ENCODE peak calls at places on chromosomes 1 and 21, in nine cellular contexts. One of them, this sample, is unnamed.

GRCh38 chr1:160546942-160547341 is 23.9 kb upstream of the SLAMF6 start:
- DNase-seq in AG20443: no peak
- DNase-seq in ACHN: no peak
- DNase-seq in cardiac septum: no peak
- DNase-seq in effector memory CD4-positive, alpha-beta T cell: no peak
- DNase-seq in endothelial cell of umbilical vein: no peak
- DNase-seq in RPMI8226: no peak
- DNase-seq in GM12891: no peak
- DNase-seq in psoas muscle: no peak
- DNase-seq in this sample: no peak

GRCh38 chr1:1779691-1780597 is 1.7 kb upstream of the NADK start:
- DNase-seq in AG20443: peak
- DNase-seq in ACHN: no peak
- DNase-seq in cardiac septum: peak
- DNase-seq in effector memory CD4-positive, alpha-beta T cell: peak
- DNase-seq in endothelial cell of umbilical vein: no peak
- DNase-seq in RPMI8226: peak
- DNase-seq in GM12891: no peak
- DNase-seq in psoas muscle: peak
- DNase-seq in this sample: no peak

GRCh38 chr1:246532519-246532918 is 25.4 kb upstream of the SMYD3 start:
- DNase-seq in AG20443: no peak
- DNase-seq in ACHN: no peak
- DNase-seq in cardiac septum: no peak
- DNase-seq in effector memory CD4-positive, alpha-beta T cell: no peak
- DNase-seq in endothelial cell of umbilical vein: no peak
- DNase-seq in RPMI8226: no peak
- DNase-seq in GM12891: no peak
- DNase-seq in psoas muscle: no peak
- DNase-seq in this sample: no peak

GRCh38 chr1:3355894-3356826 is 98.3 kb upstream of the ARHGEF16 start:
- DNase-seq in AG20443: no peak
- DNase-seq in ACHN: no peak
- DNase-seq in cardiac septum: no peak
- DNase-seq in effector memory CD4-positive, alpha-beta T cell: no peak
- DNase-seq in endothelial cell of umbilical vein: no peak
- DNase-seq in RPMI8226: peak
- DNase-seq in GM12891: no peak
- DNase-seq in psoas muscle: no peak
- DNase-seq in this sample: no peak

GRCh38 chr1:31587720-31588423 is 11.6 kb downstream of the TINAGL1 start:
- DNase-seq in AG20443: peak
- DNase-seq in ACHN: peak
- DNase-seq in cardiac septum: no peak
- DNase-seq in effector memory CD4-positive, alpha-beta T cell: peak
- DNase-seq in endothelial cell of umbilical vein: peak
- DNase-seq in RPMI8226: peak
- DNase-seq in GM12891: peak
- DNase-seq in psoas muscle: peak
- DNase-seq in this sample: no peak

GRCh38 chr1:15272009-15272781 is 25.2 kb downstream of the FHAD1 start:
- DNase-seq in AG20443: peak
- DNase-seq in ACHN: peak
- DNase-seq in cardiac septum: no peak
- DNase-seq in effector memory CD4-positive, alpha-beta T cell: no peak
- DNase-seq in endothelial cell of umbilical vein: peak
- DNase-seq in RPMI8226: peak
- DNase-seq in GM12891: peak
- DNase-seq in psoas muscle: no peak
- DNase-seq in this sample: no peak

GRCh38 chr1:209405183-209405823 is 178.2 kb upstream of the CAMK1G start:
- DNase-seq in AG20443: peak
- DNase-seq in ACHN: no peak
- DNase-seq in cardiac septum: no peak
- DNase-seq in effector memory CD4-positive, alpha-beta T cell: no peak
- DNase-seq in endothelial cell of umbilical vein: no peak
- DNase-seq in RPMI8226: no peak
- DNase-seq in GM12891: no peak
- DNase-seq in psoas muscle: no peak
- DNase-seq in this sample: no peak

GRCh38 chr1:182255494-182255893 is 136.1 kb downstream of the GLUL start:
- DNase-seq in AG20443: no peak
- DNase-seq in ACHN: no peak
- DNase-seq in cardiac septum: no peak
- DNase-seq in effector memory CD4-positive, alpha-beta T cell: no peak
- DNase-seq in endothelial cell of umbilical vein: no peak
- DNase-seq in RPMI8226: no peak
- DNase-seq in GM12891: no peak
- DNase-seq in psoas muscle: no peak
- DNase-seq in this sample: no peak

GRCh38 chr1:93395195-93395594 is 49.5 kb downstream of the DR1 start:
- DNase-seq in AG20443: no peak
- DNase-seq in ACHN: no peak
- DNase-seq in cardiac septum: no peak
- DNase-seq in effector memory CD4-positive, alpha-beta T cell: no peak
- DNase-seq in endothelial cell of umbilical vein: no peak
- DNase-seq in RPMI8226: no peak
- DNase-seq in GM12891: no peak
- DNase-seq in psoas muscle: no peak
- DNase-seq in this sample: no peak

GRCh38 chr1:225565845-225566244 is 87.1 kb downstream of the ENAH start:
- DNase-seq in AG20443: peak
- DNase-seq in ACHN: no peak
- DNase-seq in cardiac septum: no peak
- DNase-seq in effector memory CD4-positive, alpha-beta T cell: no peak
- DNase-seq in endothelial cell of umbilical vein: no peak
- DNase-seq in RPMI8226: no peak
- DNase-seq in GM12891: no peak
- DNase-seq in psoas muscle: no peak
- DNase-seq in this sample: no peak

GRCh38 chr1:116334015-116334547 is 39.0 kb upstream of the ATP1A1 start:
- DNase-seq in AG20443: no peak
- DNase-seq in ACHN: no peak
- DNase-seq in cardiac septum: no peak
- DNase-seq in effector memory CD4-positive, alpha-beta T cell: no peak
- DNase-seq in endothelial cell of umbilical vein: peak
- DNase-seq in RPMI8226: no peak
- DNase-seq in GM12891: no peak
- DNase-seq in psoas muscle: no peak
- DNase-seq in this sample: no peak

GRCh38 chr21:46049890-46050650 is 47.8 kb upstream of the COL6A2 start:
- DNase-seq in AG20443: no peak
- DNase-seq in ACHN: no peak
- DNase-seq in cardiac septum: peak
- DNase-seq in effector memory CD4-positive, alpha-beta T cell: no peak
- DNase-seq in endothelial cell of umbilical vein: no peak
- DNase-seq in RPMI8226: no peak
- DNase-seq in GM12891: no peak
- DNase-seq in psoas muscle: no peak
- DNase-seq in this sample: peak

GRCh38 chr1:55580845-55581332 is 365.7 kb upstream of the USP24 start:
- DNase-seq in AG20443: peak
- DNase-seq in ACHN: no peak
- DNase-seq in cardiac septum: no peak
- DNase-seq in effector memory CD4-positive, alpha-beta T cell: no peak
- DNase-seq in endothelial cell of umbilical vein: no peak
- DNase-seq in RPMI8226: no peak
- DNase-seq in GM12891: no peak
- DNase-seq in psoas muscle: no peak
- DNase-seq in this sample: peak

GRCh38 chr1:109151591-109151990 is 37.7 kb downstream of the ELAPOR1 start:
- DNase-seq in AG20443: no peak
- DNase-seq in ACHN: no peak
- DNase-seq in cardiac septum: no peak
- DNase-seq in effector memory CD4-positive, alpha-beta T cell: no peak
- DNase-seq in endothelial cell of umbilical vein: no peak
- DNase-seq in RPMI8226: no peak
- DNase-seq in GM12891: no peak
- DNase-seq in psoas muscle: no peak
- DNase-seq in this sample: no peak

GRCh38 chr1:29569971-29570634 is 333.8 kb downstream of the PTPRU start:
- DNase-seq in AG20443: peak
- DNase-seq in ACHN: peak
- DNase-seq in cardiac septum: no peak
- DNase-seq in effector memory CD4-positive, alpha-beta T cell: no peak
- DNase-seq in endothelial cell of umbilical vein: no peak
- DNase-seq in RPMI8226: no peak
- DNase-seq in GM12891: no peak
- DNase-seq in psoas muscle: no peak
- DNase-seq in this sample: no peak

GRCh38 chr21:34004013-34004938 is 69.1 kb upstream of the MRPS6 start:
- DNase-seq in AG20443: peak
- DNase-seq in ACHN: no peak
- DNase-seq in cardiac septum: no peak
- DNase-seq in effector memory CD4-positive, alpha-beta T cell: no peak
- DNase-seq in endothelial cell of umbilical vein: no peak
- DNase-seq in RPMI8226: no peak
- DNase-seq in GM12891: no peak
- DNase-seq in psoas muscle: no peak
- DNase-seq in this sample: no peak